ENCODE peak calls at places on chromosomes 6 and 20, in ten cellular contexts. K, P, F, N, X, O, W, G, V and Q are unnamed samples.

GRCh38 chr6:107244742-107245470 is 129.6 kb upstream of the BEND3 start:
- DNase-seq in K (no peak), P (no peak), F (no peak), N (no peak), X (no peak), O (no peak), W (no peak), G (no peak), V (no peak), Q (no peak)

GRCh38 chr20:49323622-49324238 is 45.9 kb upstream of the ZNFX1 start:
- DNase-seq in K (no peak), P (no peak), F (no peak), N (no peak), X (peak), O (peak), W (no peak), G (no peak), V (peak), Q (no peak)

GRCh38 chr6:28727559-28728211 is 196.1 kb downstream of the TRIM27 start:
- DNase-seq in K (no peak), P (no peak), F (no peak), N (no peak), X (no peak), O (no peak), W (no peak), G (no peak), V (no peak), Q (no peak)

GRCh38 chr20:2602746-2603145 is 49.7 kb upstream of the NOP56 start:
- DNase-seq in K (no peak), P (no peak), F (no peak), N (no peak), X (no peak), O (no peak), W (no peak), G (no peak), V (no peak), Q (no peak)

GRCh38 chr6:158500016-158500735 is 59.7 kb upstream of the TMEM181 start:
- DNase-seq in K (no peak), P (no peak), F (no peak), N (no peak), X (peak), O (no peak), W (no peak), G (no peak), V (no peak), Q (no peak)

GRCh38 chr6:111592726-111593515 is 12.8 kb downstream of the TRAF3IP2 start:
- DNase-seq in K (no peak), P (no peak), F (no peak), N (no peak), X (no peak), O (no peak), W (peak), G (no peak), V (no peak), Q (no peak)

GRCh38 chr20:47230811-47231256 is 125.7 kb downstream of the ZMYND8 start:
- DNase-seq in K (no peak), P (no peak), F (no peak), N (no peak), X (no peak), O (no peak), W (no peak), G (no peak), V (no peak), Q (no peak)

GRCh38 chr20:33663161-33664084 is 1.3 kb downstream of the C20orf144 start:
- DNase-seq in K (peak), P (no peak), F (peak), N (peak), X (peak), O (peak), W (peak), G (peak), V (peak), Q (no peak)

GRCh38 chr20:57126481-57127092 is 139.9 kb downstream of the BMP7 start:
- DNase-seq in K (no peak), P (no peak), F (no peak), N (no peak), X (peak), O (no peak), W (no peak), G (no peak), V (no peak), Q (no peak)

DNA sequence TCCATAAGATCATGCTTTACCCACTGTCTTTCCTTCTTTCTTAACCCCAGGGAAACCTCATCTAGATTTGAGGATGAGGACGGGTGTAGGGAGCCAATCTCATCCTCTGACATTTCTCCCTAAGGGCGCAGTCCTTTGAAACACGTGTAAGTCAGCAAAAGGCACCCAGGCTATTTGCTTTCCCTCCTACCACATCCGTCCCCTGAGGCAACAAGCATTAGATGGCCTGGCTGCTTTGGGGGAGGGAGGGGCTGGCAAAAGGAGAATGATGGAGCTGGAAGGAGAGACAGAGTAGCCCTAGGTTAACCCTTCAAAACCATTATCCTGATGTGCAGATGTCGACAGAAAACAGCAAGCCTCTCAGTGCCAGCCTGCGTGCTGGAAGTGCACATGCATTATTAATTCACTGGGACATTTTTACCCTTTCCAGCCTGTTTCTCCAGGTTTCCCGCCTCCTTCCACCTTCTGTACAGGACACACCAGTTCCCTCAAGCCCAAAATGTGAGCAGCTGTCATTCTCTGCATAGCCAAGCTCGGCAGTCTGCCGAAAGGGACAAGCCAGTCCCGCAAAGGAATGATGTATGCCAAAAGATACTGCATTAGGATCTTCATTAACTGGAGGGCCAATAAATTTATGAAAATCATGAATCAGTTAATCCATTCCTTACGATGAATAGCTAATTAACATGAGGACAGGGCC is 547.2 kb downstream of the CD83 start:
- DNase-seq in K (no peak), P (peak), F (no peak), N (no peak), X (no peak), O (no peak), W (no peak), G (no peak), V (no peak), Q (no peak)
- H3K27ac ChIP-seq in K (no peak), P (no peak), F (no peak), N (no peak), X (no peak), O (no peak), W (no peak), G (no peak), V (no peak), Q (no peak)

GRCh38 chr6:88248709-88249321 is 82.7 kb upstream of the CNR1 start:
- DNase-seq in K (no peak), P (no peak), F (no peak), N (no peak), X (no peak), O (no peak), W (no peak), G (no peak), V (no peak), Q (no peak)
- H3K27ac ChIP-seq in K (no peak), P (no peak), F (no peak), N (no peak), X (no peak), O (no peak), W (no peak), G (no peak), V (no peak), Q (no peak)

GRCh38 chr20:19785173-19785799 is 27.2 kb downstream of the RIN2 start:
- DNase-seq in K (no peak), P (no peak), F (no peak), N (no peak), X (peak), O (no peak), W (no peak), G (no peak), V (no peak), Q (no peak)

GRCh38 chr20:19787366-19787765 is 29.3 kb downstream of the RIN2 start:
- DNase-seq in K (no peak), P (no peak), F (no peak), N (no peak), X (no peak), O (no peak), W (no peak), G (no peak), V (no peak), Q (no peak)

GRCh38 chr20:19785886-19786285 is 27.8 kb downstream of the RIN2 start:
- DNase-seq in K (no peak), P (no peak), F (no peak), N (no peak), X (no peak), O (no peak), W (no peak), G (no peak), V (no peak), Q (peak)

GRCh38 chr20:19784511-19785172 is 26.6 kb downstream of the RIN2 start:
- DNase-seq in K (peak), P (no peak), F (no peak), N (peak), X (peak), O (no peak), W (peak), G (no peak), V (no peak), Q (peak)

DNA sequence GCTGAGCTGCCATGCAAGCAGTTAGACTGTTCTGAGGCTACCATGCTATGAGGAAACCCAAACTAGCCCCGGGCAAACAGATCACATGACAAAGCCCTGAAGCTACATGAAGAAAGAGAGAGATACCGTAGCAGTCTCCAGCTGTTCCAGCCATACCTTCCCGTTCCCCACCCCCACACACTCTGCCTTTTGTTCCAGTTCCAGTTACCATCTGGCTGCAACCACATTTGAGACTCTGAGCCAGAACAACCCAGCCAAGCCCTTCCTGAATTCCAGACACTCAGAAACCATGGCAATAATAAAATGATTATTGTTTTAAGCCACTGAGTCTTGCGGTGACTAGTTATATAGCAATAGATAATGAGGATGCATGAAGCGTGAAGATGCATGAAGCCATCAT is 28.3 kb downstream of the RIN2 start:
- DNase-seq in K (peak), P (no peak), F (no peak), N (peak), X (peak), O (no peak), W (peak), G (no peak), V (no peak), Q (peak)
- H3K27ac ChIP-seq in K (peak), P (no peak), F (no peak), N (peak), X (peak), O (no peak), W (no peak), G (no peak), V (no peak), Q (peak)

GRCh38 chr6:67094431-67094830 is 1387.4 kb upstream of the EYS start:
- DNase-seq in K (no peak), P (no peak), F (no peak), N (no peak), X (no peak), O (no peak), W (no peak), G (no peak), V (no peak), Q (no peak)
- H3K27ac ChIP-seq in K (no peak), P (no peak), F (no peak), N (no peak), X (no peak), O (no peak), W (no peak), G (no peak), V (no peak), Q (no peak)

DNA sequence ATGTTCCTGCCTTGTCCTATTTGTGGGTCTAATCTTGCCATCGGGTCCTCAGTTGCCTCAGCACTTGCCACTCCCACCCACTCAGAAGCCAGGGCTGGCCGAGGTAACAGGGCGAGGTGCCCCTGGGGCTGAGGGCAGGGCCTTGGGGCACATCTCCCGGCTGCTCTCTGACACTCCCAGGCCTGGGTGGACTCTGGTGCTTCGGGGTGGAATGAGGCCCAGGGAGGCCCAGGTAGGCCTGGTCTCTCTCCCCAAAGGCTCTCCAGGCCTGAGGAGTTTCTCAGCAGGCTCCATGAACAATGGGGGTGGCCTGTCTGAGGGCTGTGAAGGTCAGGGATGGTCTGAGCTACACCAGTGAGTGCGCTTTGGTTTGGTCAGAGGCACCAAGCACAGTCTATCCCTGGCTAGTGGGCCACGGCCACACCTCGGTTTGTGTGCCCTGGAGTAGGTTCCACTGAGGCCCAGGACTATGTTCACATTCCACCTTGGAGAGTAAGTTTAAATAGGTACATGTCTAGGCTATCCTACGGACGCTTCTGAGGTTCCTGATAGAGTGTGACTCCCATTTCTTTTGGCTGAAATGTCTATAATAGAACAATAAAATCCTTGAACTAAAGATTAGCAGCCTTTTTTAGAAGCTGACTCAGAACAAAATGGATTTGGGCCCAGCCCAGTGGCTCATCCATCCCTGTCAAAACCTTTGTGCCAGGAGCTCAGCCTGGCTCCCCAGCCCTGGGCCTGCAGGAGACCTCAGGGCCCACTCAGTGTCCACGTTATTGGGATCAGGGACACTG is 78.8 kb downstream of the SLC24A3 start:
- DNase-seq in K (no peak), P (no peak), F (no peak), N (no peak), X (no peak), O (no peak), W (no peak), G (no peak), V (no peak), Q (peak)
- H3K27ac ChIP-seq in K (no peak), P (no peak), F (no peak), N (no peak), X (no peak), O (no peak), W (no peak), G (no peak), V (no peak), Q (no peak)

GRCh38 chr6:119521251-119521650 is 171.7 kb upstream of the MAN1A1 start:
- DNase-seq in K (no peak), P (no peak), F (no peak), N (no peak), X (no peak), O (no peak), W (no peak), G (no peak), V (no peak), Q (no peak)

GRCh38 chr6:119524410-119524809 is 174.8 kb upstream of the MAN1A1 start:
- DNase-seq in K (no peak), P (no peak), F (no peak), N (no peak), X (no peak), O (no peak), W (no peak), G (no peak), V (no peak), Q (no peak)

GRCh38 chr6:119526609-119527605 is 177.3 kb upstream of the MAN1A1 start:
- DNase-seq in K (no peak), P (no peak), F (no peak), N (no peak), X (no peak), O (no peak), W (peak), G (no peak), V (no peak), Q (no peak)

DNA sequence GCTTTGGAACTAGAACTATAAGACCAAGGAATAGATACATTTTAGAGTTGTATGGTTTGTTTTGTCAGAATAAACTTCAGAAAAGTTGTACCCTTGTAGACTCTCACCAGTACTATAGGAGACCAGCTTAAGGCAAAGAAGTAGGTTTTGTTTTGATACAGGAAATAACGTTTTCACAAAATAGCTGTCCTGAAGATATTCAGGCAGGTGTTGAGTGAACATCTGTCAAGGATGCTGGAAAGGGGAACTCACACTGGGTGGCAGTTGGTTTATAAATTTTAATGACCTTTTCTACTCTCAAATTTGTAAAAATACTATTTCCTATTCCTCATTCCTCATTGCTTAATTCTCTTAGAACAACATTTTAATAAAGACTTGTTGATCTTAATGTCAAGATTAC is 174.0 kb upstream of the MAN1A1 start:
- DNase-seq in K (no peak), P (no peak), F (no peak), N (no peak), X (no peak), O (no peak), W (no peak), G (no peak), V (no peak), Q (no peak)
- H3K27ac ChIP-seq in K (no peak), P (no peak), F (no peak), N (no peak), X (no peak), O (no peak), W (no peak), G (no peak), V (no peak), Q (no peak)